ENCODE peak calls at places on chromosomes 2 and 18, in seven cellular contexts. V, J, X, G, Q, I and M are unnamed samples.

GRCh38 chr2:220188031-220188430 is 560.6 kb downstream of the SLC4A3 start:
- DNase-seq in V (no peak), Q (no peak), J (no peak), G (no peak), I (no peak), X (no peak), M (no peak)

GRCh38 chr2:41705634-41706033 is 342.2 kb upstream of the PKDCC start:
- DNase-seq in X (no peak), G (no peak), Q (no peak), I (no peak), V (no peak), J (no peak), M (no peak)

GRCh38 chr18:63683152-63683551 is 19.6 kb upstream of the SERPINB11 start:
- DNase-seq in J (no peak), I (peak; percentile 39), Q (no peak), V (no peak), G (no peak), X (no peak), M (no peak)

GRCh38 chr18:74430811-74431571 is 26.1 kb downstream of the DIPK1C start:
- DNase-seq in G (no peak), J (no peak), I (no peak), X (no peak), Q (no peak), V (no peak), M (no peak)

GRCh38 chr2:131105950-131106801 is 1.0 kb downstream of the PLEKHB2 start:
- DNase-seq in V (no peak), X (no peak), G (peak; percentile 74), J (peak; percentile 8), Q (peak; percentile 31), I (no peak), M (no peak)

GRCh38 chr2:201881382-201881720 is 75.0 kb downstream of the CDK15 start:
- DNase-seq in V (no peak), J (no peak), I (no peak), Q (no peak), X (no peak), G (no peak), M (no peak)

GRCh38 chr2:43199492-43200481 is 26.6 kb downstream of the ZFP36L2 start:
- DNase-seq in I (peak; percentile 51), J (no peak), V (no peak), G (no peak), Q (no peak), X (peak; percentile 59), M (no peak)

GRCh38 chr2:15871239-15871783 is 69.0 kb upstream of the MYCN start:
- DNase-seq in V (no peak), I (no peak), X (no peak), Q (no peak), J (no peak), G (no peak), M (no peak)

GRCh38 chr2:212735648-212736047 is 197.0 kb upstream of the ERBB4 start:
- DNase-seq in J (no peak), I (no peak), G (no peak), V (no peak), X (no peak), Q (no peak), M (no peak)

GRCh38 chr2:143083636-143084035 is 45.6 kb upstream of the ARHGAP15 start:
- DNase-seq in Q (no peak), J (no peak), I (no peak), V (no peak), G (no peak), X (no peak), M (no peak)

GRCh38 chr2:98134601-98135000 is 47.6 kb downstream of the VWA3B start:
- DNase-seq in V (no peak), Q (peak; percentile 23), J (no peak), X (no peak), I (no peak), G (no peak), M (no peak)

DNA sequence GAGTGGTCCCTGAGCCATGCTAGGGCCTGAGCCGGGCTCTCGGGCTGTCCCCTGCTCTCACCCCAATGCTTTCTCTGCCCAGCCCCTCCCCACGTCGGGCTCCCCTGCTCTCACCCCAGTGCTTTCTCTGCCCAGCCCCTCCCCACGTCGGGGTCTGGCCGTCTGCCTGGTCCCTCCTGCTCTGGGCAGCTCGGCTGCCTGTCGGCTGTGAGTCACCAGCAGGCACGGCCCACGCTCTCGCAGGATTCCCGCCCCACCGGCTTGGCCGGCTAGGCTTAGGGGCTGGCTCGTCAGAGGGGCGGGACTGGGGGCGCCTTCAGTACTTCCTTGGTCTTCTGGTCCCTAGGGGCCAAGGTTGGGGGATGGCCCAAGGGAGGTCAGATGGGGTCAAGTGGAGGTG is 3.3 kb downstream of the BOK start:
- DNase-seq in V (peak; percentile 67), G (no peak), X (peak; percentile 84), Q (peak; percentile 52), J (peak; percentile 93), I (peak; percentile 52), M (peak; percentile 71)
- H3K27ac ChIP-seq in V (no peak overlapping the region), G (no peak overlapping the region), X (no peak overlapping the region), Q (no peak overlapping the region), J (peak overlapping the region; percentile 97), I (no peak overlapping the region), M (peak overlapping the region; percentile 100)

DNA sequence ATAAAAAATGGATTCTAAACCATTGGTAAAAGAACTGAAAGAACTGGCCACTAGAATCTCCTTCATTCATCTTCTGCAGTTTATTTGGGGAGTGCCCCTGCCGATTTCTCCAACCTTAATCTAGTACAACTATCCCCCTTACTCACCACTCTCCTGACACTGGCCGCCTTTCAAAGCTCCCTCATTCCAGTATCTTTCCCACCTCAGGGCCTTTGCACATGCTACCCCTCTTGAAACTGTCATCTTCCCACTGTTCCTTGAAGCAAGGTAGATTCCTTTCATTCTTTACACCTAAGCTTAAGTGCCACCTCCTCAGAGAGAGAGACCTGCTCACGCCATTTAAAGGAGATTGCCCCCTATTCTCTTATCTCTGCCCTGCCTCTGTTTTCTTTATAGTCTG is 147.9 kb downstream of the MCFD2 start:
- DNase-seq in X (no peak), I (no peak), J (no peak), Q (no peak), V (no peak), G (no peak), M (no peak)
- H3K27ac ChIP-seq in X (no peak overlapping the region), I (no peak overlapping the region), J (no peak overlapping the region), Q (no peak overlapping the region), V (no peak overlapping the region), G (no peak overlapping the region), M (no peak overlapping the region)

GRCh38 chr18:75884728-75885127 is 457.2 kb upstream of the SMIM21 start:
- DNase-seq in Q (no peak), J (no peak), V (no peak), X (no peak), G (no peak), I (peak; percentile 39), M (no peak)
- H3K27ac ChIP-seq in Q (no peak overlapping the region), J (no peak overlapping the region), V (no peak overlapping the region), X (no peak overlapping the region), G (no peak overlapping the region), I (no peak overlapping the region), M (no peak overlapping the region)

GRCh38 chr2:38708900-38709321 is 42.2 kb downstream of the SRSF7 start:
- DNase-seq in Q (no peak), X (no peak), J (no peak), G (no peak), I (no peak), V (no peak), M (no peak)
- H3K27ac ChIP-seq in Q (no peak overlapping the region), X (no peak overlapping the region), J (no peak overlapping the region), G (no peak overlapping the region), I (no peak overlapping the region), V (no peak overlapping the region), M (no peak overlapping the region)

GRCh38 chr2:241672243-241673188 is 14.1 kb downstream of the DTYMK start:
- DNase-seq in X (peak; percentile 55), J (no peak), V (no peak), G (no peak), Q (no peak), I (no peak), M (no peak)

GRCh38 chr2:241673189-241673663 is 13.4 kb downstream of the DTYMK start:
- DNase-seq in Q (no peak), J (no peak), V (no peak), X (no peak), I (no peak), G (no peak), M (no peak)

GRCh38 chr2:241670333-241671110 is 16.1 kb downstream of the DTYMK start:
- DNase-seq in J (no peak), X (peak; percentile 71), G (no peak), Q (no peak), V (peak; percentile 60), I (no peak), M (no peak)

GRCh38 chr2:241673797-241674725 is 12.6 kb downstream of the DTYMK start:
- DNase-seq in J (peak; percentile 31), V (peak; percentile 45), I (peak; percentile 62), G (no peak), Q (no peak), X (peak; percentile 27), M (no peak)

DNA sequence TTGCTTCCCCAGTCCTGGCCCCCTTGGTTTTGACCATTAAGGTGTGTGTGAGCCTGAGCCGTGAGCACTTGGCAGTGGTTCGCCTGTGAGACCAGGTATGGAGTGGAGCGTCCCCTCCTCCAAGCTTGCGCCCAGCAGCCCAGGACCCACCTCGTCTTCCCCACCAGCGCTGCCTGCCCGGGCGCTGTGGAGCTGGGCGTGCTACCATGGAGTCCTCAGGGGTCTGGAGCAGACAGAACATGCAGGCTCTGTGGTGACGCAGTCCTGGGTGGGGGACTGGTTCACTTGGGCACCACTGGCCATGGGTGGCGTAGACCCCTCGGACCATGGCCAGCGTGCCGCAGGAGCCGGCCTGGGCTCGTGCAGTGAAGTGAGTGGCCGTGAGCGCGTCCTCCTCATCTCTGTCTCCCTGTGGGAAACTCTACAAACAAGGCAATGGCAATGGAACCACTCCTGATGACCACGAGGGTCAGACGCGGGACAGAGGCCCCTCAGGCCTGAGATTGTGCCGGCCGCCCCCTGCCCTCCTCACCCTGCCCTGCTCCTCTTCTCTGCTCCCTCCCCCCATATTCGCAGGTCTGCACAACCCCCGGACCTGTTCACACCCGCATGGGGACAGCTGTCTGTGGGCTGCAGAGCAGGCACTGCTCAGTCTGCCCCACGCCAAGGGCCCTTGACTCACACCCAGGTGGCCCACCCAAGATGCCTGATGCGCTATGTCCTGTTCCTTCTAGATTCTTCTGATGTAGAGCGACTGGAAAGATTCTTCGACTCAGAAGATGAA is 15.0 kb downstream of the DTYMK start:
- DNase-seq in I (no peak), V (no peak), G (no peak), X (peak; percentile 32), J (no peak), Q (no peak), M (no peak)
- H3K27ac ChIP-seq in I (no peak overlapping the region), V (no peak overlapping the region), G (no peak overlapping the region), X (no peak overlapping the region), J (no peak overlapping the region), Q (no peak overlapping the region), M (no peak overlapping the region)

DNA sequence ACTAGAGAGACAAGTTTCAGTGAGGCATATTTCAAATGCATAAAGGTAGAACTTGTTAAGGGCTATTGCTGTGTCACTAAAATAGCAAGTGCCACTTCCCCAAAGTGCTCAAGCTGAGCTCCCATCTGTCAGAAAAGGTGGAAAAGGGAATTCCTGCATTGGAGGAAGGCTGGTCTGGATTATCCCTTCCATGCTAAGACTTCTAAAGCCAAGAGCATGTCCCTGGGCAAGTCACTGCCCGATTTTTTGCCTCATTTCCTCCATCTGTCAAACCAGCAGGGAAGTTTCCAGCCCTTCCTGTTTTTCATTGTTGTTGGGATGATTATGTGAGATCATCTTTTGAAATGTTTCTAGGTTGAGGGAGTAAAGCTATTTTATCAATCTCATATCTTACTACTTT is 175.5 kb downstream of the SETBP1 start:
- DNase-seq in J (no peak), G (no peak), I (no peak), Q (no peak), V (no peak), X (no peak), M (no peak)
- H3K27ac ChIP-seq in J (peak overlapping the region; percentile 73), G (no peak overlapping the region), I (no peak overlapping the region), Q (no peak overlapping the region), V (no peak overlapping the region), X (no peak overlapping the region), M (no peak overlapping the region)